ENCODE peak calls at places on chromosomes 2 and 18, in five cellular contexts. C is astrocyte of the cerebellum; A is NT2/D1; M is activated CD4-positive, alpha-beta T cell treated with anti-CD3 and anti-CD28 coated beads for 4 hours; H is NCI-H1436. V is an unnamed sample.

GRCh38 chr2:181120625-181121024 is 140.2 kb downstream of the UBE2E3 start:
- DNase-seq in H (no peak), A (no peak), C (no peak), M (no peak), V (no peak)

GRCh38 chr2:101435011-101435862 is 39.7 kb downstream of the RFX8 start:
- DNase-seq in H (no peak), A (no peak), C (peak), M (no peak), V (no peak)

GRCh38 chr18:22286576-22286975 is 117.2 kb downstream of the GATA6 start:
- DNase-seq in M (no peak), C (no peak), A (no peak), H (no peak), V (no peak)

GRCh38 chr18:77100751-77101355 is 31.7 kb downstream of the MBP start:
- DNase-seq in A (no peak), H (no peak), M (no peak), C (no peak), V (peak)

GRCh38 chr2:41482659-41483058 is 565.2 kb upstream of the PKDCC start:
- DNase-seq in A (no peak), C (no peak), H (no peak), M (no peak), V (no peak)

GRCh38 chr2:39665811-39666488 is at the start of gene TMEM178A:
- DNase-seq in A (no peak), H (no peak), M (no peak), C (no peak), V (no peak)

GRCh38 chr2:28869494-28870145 is 489 bp downstream of the TRMT61B start:
- DNase-seq in H (no peak), C (no peak), M (peak), A (no peak), V (no peak)

GRCh38 chr2:50438293-50438692 is 593.6 kb downstream of the NRXN1 start:
- DNase-seq in A (no peak), H (no peak), C (no peak), M (no peak), V (no peak)

GRCh38 chr2:227870710-227871374 is 589 bp upstream of the DAW1 start:
- DNase-seq in C (peak), M (no peak), A (no peak), H (no peak), V (no peak)

GRCh38 chr2:3692375-3692774 is 11.0 kb upstream of the DCDC2C start:
- DNase-seq in A (peak), C (no peak), H (peak), M (no peak), V (no peak)

GRCh38 chr2:176583530-176584101 is 314.4 kb downstream of the MTX2 start:
- DNase-seq in M (no peak), C (no peak), A (no peak), H (no peak), V (no peak)

GRCh38 chr18:46318356-46318755 is 214.2 kb downstream of the HAUS1 start:
- DNase-seq in M (no peak), H (no peak), A (no peak), C (no peak), V (no peak)

GRCh38 chr2:36818542-36818941 is 122.0 kb downstream of the VIT start:
- DNase-seq in C (no peak), H (no peak), A (no peak), M (no peak), V (no peak)

V was measured in activated gamma-delta T cell treated with Interleukin-2 at 50 U/mL for 16 hours.